ENCODE peak calls at places on chromosomes 2 and 18, in ten cellular contexts. K, A, G, J, B, E, I, R, T and V are unnamed samples.

GRCh38 chr2:223306371-223306770 is 254.4 kb downstream of the KCNE4 start:
- DNase-seq in J (no peak), E (peak; percentile 7), R (no peak), B (no peak), K (peak; percentile 20), I (no peak), G (no peak), A (peak; percentile 16), T (no peak), V (no peak)

GRCh38 chr18:9825571-9826073 is 60.2 kb upstream of the TXNDC2 start:
- DNase-seq in B (no peak), K (peak; percentile 84), A (peak; percentile 87), T (no peak), E (peak; percentile 4), G (no peak), I (no peak), R (peak; percentile 96), J (no peak), V (no peak)

GRCh38 chr2:3959372-3959771 is 256.0 kb downstream of the DCDC2C start:
- DNase-seq in I (no peak), T (peak; percentile 60), R (peak; percentile 8), G (no peak), K (peak; percentile 65), J (no peak), A (no peak), B (peak; percentile 30), E (peak; percentile 77), V (no peak)

GRCh38 chr2:231621051-231621879 is 28.6 kb downstream of the TEX44 start:
- DNase-seq in T (no peak), J (no peak), I (peak; percentile 36), G (peak; percentile 80), K (no peak), R (no peak), B (no peak), E (peak; percentile 69), A (no peak), V (no peak)

GRCh38 chr2:41112228-41112627 is 660.3 kb upstream of the SLC8A1 start:
- DNase-seq in J (no peak), R (no peak), I (no peak), E (no peak), K (no peak), B (no peak), T (no peak), A (no peak), G (no peak), V (no peak)

GRCh38 chr18:13527256-13527655 is 199.1 kb downstream of the FAM210A start:
- DNase-seq in B (no peak), T (no peak), E (no peak), A (no peak), R (no peak), G (no peak), J (no peak), I (no peak), K (no peak), V (no peak)

GRCh38 chr2:104375206-104375605 is 478.7 kb upstream of the POU3F3 start:
- DNase-seq in E (no peak), A (no peak), I (no peak), B (no peak), K (no peak), G (no peak), T (no peak), J (no peak), R (no peak), V (no peak)

GRCh38 chr2:200477667-200478121 is 32.2 kb downstream of the KCTD18 start:
- DNase-seq in I (no peak), E (no peak), G (peak; percentile 81), R (no peak), B (no peak), T (no peak), K (no peak), J (no peak), A (no peak), V (peak; percentile 86)

GRCh38 chr2:222904557-222905258 is 43.9 kb downstream of the ACSL3 start:
- DNase-seq in G (no peak), B (no peak), A (peak; percentile 88), E (no peak), R (no peak), K (peak; percentile 78), J (no peak), I (no peak), T (no peak), V (no peak)

GRCh38 chr2:164992818-164993217 is 37.5 kb upstream of the SLC38A11 start:
- DNase-seq in G (peak; percentile 73), B (no peak), T (peak; percentile 86), A (peak; percentile 94), K (peak; percentile 32), J (peak; percentile 31), R (peak; percentile 50), I (peak; percentile 54), E (peak; percentile 78), V (no peak)